ENCODE peak calls at places on chromosome 16, in ten cellular contexts. O is NCI-H1105 treated with DMSO at 0.1 percent for 48 hours; M is NCI-H2171 treated with DMSO at 0.1 percent for 48 hours; L is stimulated activated CD4-positive, alpha-beta T cell treated with anti-CD3 and anti-CD28 coated beads, Interleukin-12 subunit alpha, Interleukin-12 subunit beta, amount 100 ng/mL, for 4 hours; S is ELR; D is heart right ventricle; X is kidney tubule cell; R is NAMALWA; F is NCI-H1092; T is AG20443. V is an unnamed sample.

GRCh38 chr16:75591001-75591852 is 25.0 kb downstream of the GABARAPL2 start:
- DNase-seq in O (no peak), M (no peak), L (no peak), S (no peak), D (peak), X (no peak), R (no peak), F (no peak), T (peak), V (no peak)

GRCh38 chr16:88355389-88356123 is 27.2 kb upstream of the ZNF469 start:
- DNase-seq in O (no peak), M (no peak), L (no peak), S (no peak), D (no peak), X (no peak), R (no peak), F (no peak), T (no peak), V (no peak)

GRCh38 chr16:66294507-66294906 is 72.0 kb upstream of the CDH5 start:
- DNase-seq in O (no peak), M (no peak), L (no peak), S (no peak), D (no peak), X (no peak), R (no peak), F (no peak), T (no peak), V (no peak)

GRCh38 chr16:6482861-6483530 is 849.6 kb upstream of the RBFOX1 start:
- DNase-seq in O (no peak), M (no peak), L (no peak), S (no peak), D (no peak), X (no peak), R (no peak), F (no peak), T (no peak), V (no peak)

GRCh38 chr16:75460441-75460840 is 4.0 kb downstream of the TMEM170A start:
- DNase-seq in O (no peak), M (no peak), L (no peak), S (no peak), D (no peak), X (no peak), R (no peak), F (no peak), T (no peak), V (no peak)

GRCh38 chr16:56551796-56552738 is 12.8 kb upstream of the MT4 start:
- DNase-seq in O (no peak), M (no peak), L (no peak), S (no peak), D (no peak), X (no peak), R (peak), F (no peak), T (peak), V (no peak)

GRCh38 chr16:2299915-2300192 is 31.9 kb upstream of the RNPS1 start:
- DNase-seq in O (no peak), M (no peak), L (no peak), S (no peak), D (no peak), X (no peak), R (no peak), F (no peak), T (no peak), V (no peak)

GRCh38 chr16:84847554-84848415 is 28.0 kb downstream of the CRISPLD2 start:
- DNase-seq in O (no peak), M (no peak), L (no peak), S (no peak), D (no peak), X (peak), R (no peak), F (no peak), T (no peak), V (no peak)

GRCh38 chr16:68287276-68288251 is 23.2 kb downstream of the SLC7A6OS start:
- DNase-seq in O (no peak), M (no peak), L (no peak), S (peak), D (peak), X (peak), R (no peak), F (no peak), T (peak), V (no peak)

GRCh38 chr16:67713647-67714273 is 5.4 kb downstream of the GFOD2 start:
- DNase-seq in O (no peak), M (no peak), L (no peak), S (no peak), D (no peak), X (no peak), R (no peak), F (no peak), T (no peak), V (no peak)

GRCh38 chr16:88653606-88654362 is 2.9 kb upstream of the CYBA start:
- DNase-seq in O (no peak), M (no peak), L (no peak), S (no peak), D (no peak), X (no peak), R (no peak), F (no peak), T (no peak), V (no peak)

GRCh38 chr16:68351991-68352431 is 41.2 kb downstream of the PRMT7 start:
- DNase-seq in O (no peak), M (no peak), L (no peak), S (no peak), D (no peak), X (peak), R (no peak), F (no peak), T (no peak), V (no peak)

GRCh38 chr16:58501242-58502131 is 1.5 kb downstream of the NDRG4 start:
- DNase-seq in O (peak), M (peak), L (peak), S (no peak), D (no peak), X (peak), R (peak), F (peak), T (no peak), V (peak)

GRCh38 chr16:77584205-77584859 is 138.0 kb upstream of the NUDT7 start:
- DNase-seq in O (peak), M (peak), L (peak), S (peak), D (no peak), X (peak), R (peak), F (peak), T (peak), V (no peak)

GRCh38 chr16:53183442-53183841 is 128.7 kb downstream of the CHD9 start:
- DNase-seq in O (no peak), M (no peak), L (no peak), S (no peak), D (no peak), X (peak), R (no peak), F (no peak), T (no peak), V (no peak)

GRCh38 chr16:4525634-4526277 is 12.8 kb downstream of the CDIP1 start:
- DNase-seq in O (no peak), M (peak), L (no peak), S (no peak), D (no peak), X (no peak), R (no peak), F (no peak), T (no peak), V (no peak)

GRCh38 chr16:1099224-1100083 is 3.4 kb upstream of the C1QTNF8 start:
- DNase-seq in O (no peak), M (no peak), L (no peak), S (no peak), D (no peak), X (no peak), R (no peak), F (no peak), T (no peak), V (no peak)